ENCODE peak calls at places on chromosomes 5 and 9, in six cellular contexts. Z is HCT116, J is K562, F is HepG2, O is SK-N-SH, K is Panc1. C is an unnamed sample.

GRCh38 chr9:5886114-5886939 is 4.4 kb upstream of the MLANA start:
- DNase-seq in K (peak; percentile 48), J (peak; percentile 73), Z (peak; percentile 48), F (peak; percentile 78), O (peak; percentile 81), C (peak; percentile 94)

GRCh38 chr5:12357596-12357995 is 453.4 kb upstream of the CTNND2 start:
- DNase-seq in K (no peak), F (no peak), J (no peak), Z (no peak), O (no peak), C (no peak)

GRCh38 chr9:130982636-130983282 is 26.2 kb upstream of the LAMC3 start:
- DNase-seq in K (no peak), Z (no peak), F (no peak), J (no peak), O (no peak), C (no peak)

GRCh38 chr9:20873240-20873860 is 158.1 kb downstream of the HACD4 start:
- DNase-seq in Z (no peak), K (no peak), O (no peak), F (no peak), J (no peak), C (no peak)

GRCh38 chr5:95241-95980 is 3.4 kb downstream of the PLEKHG4B start:
- DNase-seq in F (no peak), J (no peak), Z (no peak), O (no peak), K (no peak), C (no peak)

GRCh38 chr9:78664370-78664769 is 367.4 kb downstream of the PSAT1 start:
- DNase-seq in F (no peak), Z (no peak), J (no peak), O (no peak), K (no peak), C (no peak)

GRCh38 chr9:116494815-116495634 is 192.1 kb upstream of the TRIM32 start:
- DNase-seq in K (peak; percentile 13), O (no peak), Z (peak; percentile 35), F (peak; percentile 26), J (peak; percentile 51), C (peak; percentile 74)

GRCh38 chr9:125472926-125473701 is 211.5 kb downstream of the GAPVD1 start:
- DNase-seq in J (peak; percentile 62), F (peak; percentile 76), K (no peak), Z (no peak), O (peak; percentile 75), C (no peak)

GRCh38 chr5:147509041-147509709 is 693 bp downstream of the DPYSL3 start:
- DNase-seq in F (no peak), K (no peak), J (no peak), Z (no peak), O (peak; percentile 58), C (no peak)

GRCh38 chr5:172086312-172086975 is 80.0 kb upstream of the FBXW11 start:
- DNase-seq in J (no peak), F (no peak), Z (no peak), O (no peak), K (no peak), C (no peak)

GRCh38 chr5:98365126-98365525 is 408.3 kb upstream of the RGMB start:
- DNase-seq in J (no peak), F (no peak), Z (no peak), O (no peak), K (no peak), C (no peak)

GRCh38 chr5:132049559-132049958 is 10.9 kb upstream of the IL3 start:
- DNase-seq in J (no peak), O (no peak), K (no peak), F (no peak), Z (no peak), C (no peak)

GRCh38 chr5:108753331-108753730 is 5.6 kb downstream of the FER start:
- DNase-seq in O (no peak), Z (no peak), F (no peak), J (no peak), K (no peak), C (no peak)

GRCh38 chr5:127702913-127703575 is at the start of gene CCDC192:
- DNase-seq in Z (no peak), F (no peak), K (no peak), J (no peak), O (no peak), C (no peak)

DNA sequence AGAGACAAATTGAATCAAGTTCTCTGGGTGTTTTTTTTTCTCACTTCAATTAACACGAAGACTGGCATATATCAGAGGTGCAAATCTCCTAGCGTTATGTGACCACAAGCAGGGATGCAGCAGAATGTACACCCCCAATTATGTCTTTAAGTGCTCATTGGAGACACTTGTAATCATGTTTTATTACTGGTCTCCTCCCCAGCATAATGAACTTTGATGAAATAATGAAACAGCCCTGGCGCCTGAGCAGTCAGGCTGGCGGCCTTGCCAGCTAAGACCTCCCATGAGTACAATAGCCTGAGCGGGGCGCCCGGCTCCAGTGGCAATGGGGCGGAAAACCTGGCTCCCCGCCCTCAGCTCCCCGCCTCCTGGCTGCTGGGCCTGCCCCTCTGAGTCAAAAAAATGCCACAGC is 209.4 kb upstream of the MSX2 start:
- DNase-seq in F (no peak), O (no peak), J (no peak), Z (no peak), K (no peak), C (no peak)
- TF ChIP-seq SIN3A in F (no peak), O (no peak), J (no peak), Z (no peak), K (no peak), C (no peak)

GRCh38 chr9:134571326-134571871 is 70.2 kb upstream of the COL5A1 start:
- DNase-seq in K (no peak), J (no peak), O (no peak), F (no peak), Z (no peak), C (peak; percentile 28)

GRCh38 chr9:134571946-134572914 is 69.4 kb upstream of the COL5A1 start:
- DNase-seq in Z (no peak), K (no peak), O (no peak), J (no peak), F (no peak), C (no peak)

GRCh38 chr9:134575103-134575816 is 66.3 kb upstream of the COL5A1 start:
- DNase-seq in O (no peak), F (no peak), J (no peak), K (no peak), Z (no peak), C (peak; percentile 44)

GRCh38 chr9:134570726-134571325 is 70.8 kb upstream of the COL5A1 start:
- DNase-seq in O (no peak), J (no peak), F (no peak), Z (no peak), K (no peak), C (peak; percentile 1)

DNA sequence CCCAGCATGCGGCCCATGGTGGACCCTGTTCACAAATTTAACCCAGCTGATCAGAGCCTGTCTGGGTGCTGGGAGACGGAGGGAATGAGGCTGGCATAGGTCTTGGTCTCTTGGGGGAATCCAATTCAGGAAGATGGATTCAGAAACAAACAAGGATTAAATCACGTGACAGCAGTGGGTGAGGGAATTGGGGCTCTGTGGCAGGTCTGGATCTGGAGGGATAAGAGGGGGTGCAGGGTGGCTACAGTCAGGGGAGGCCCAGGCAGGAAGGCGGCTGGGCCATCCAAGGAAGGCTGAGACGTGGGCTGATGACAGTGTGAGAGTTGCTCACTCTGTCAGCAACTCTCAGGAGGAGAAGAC is 65.8 kb upstream of the COL5A1 start:
- DNase-seq in J (no peak), F (no peak), Z (no peak), O (no peak), K (no peak), C (no peak)
- TF ChIP-seq SIN3A in J (no peak), F (no peak), Z (no peak), O (no peak), K (no peak), C (no peak)

DNA sequence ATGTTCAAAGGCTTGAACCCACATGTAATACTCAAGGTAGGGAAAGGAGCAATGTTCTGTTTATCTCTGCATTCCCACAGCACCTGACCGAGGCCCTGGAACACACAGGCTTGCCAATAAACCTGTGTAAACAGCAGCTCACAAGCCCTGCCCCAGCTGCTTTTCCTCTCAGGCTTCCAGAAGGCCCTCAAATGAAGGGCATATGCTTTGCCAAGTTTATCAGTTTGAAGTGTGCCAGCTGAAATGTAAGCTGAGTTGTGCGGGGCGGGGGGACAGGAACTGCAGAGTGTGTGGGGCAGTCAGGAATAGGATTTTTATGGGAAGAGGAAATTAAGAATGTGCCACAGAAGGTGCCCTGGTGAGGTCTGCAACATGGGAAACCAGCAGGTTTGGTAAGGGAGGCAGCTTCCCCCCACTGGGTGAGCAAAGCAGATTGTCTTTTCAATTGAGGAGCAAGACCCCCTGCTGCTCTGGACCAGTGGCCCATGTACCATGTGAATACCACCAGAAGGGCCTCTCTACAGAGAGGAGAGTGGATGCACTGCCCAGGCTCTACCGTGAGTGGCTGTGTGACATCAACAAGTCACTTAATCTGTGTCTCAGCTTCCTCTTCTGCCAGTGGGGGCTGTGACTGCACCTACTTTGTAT is 194.8 kb downstream of the SPOCK1 start:
- DNase-seq in F (no peak), Z (no peak), J (no peak), K (no peak), O (no peak), C (no peak)
- TF ChIP-seq SIN3A in F (no peak), Z (no peak), J (no peak), K (no peak), O (no peak), C (no peak)

GRCh38 chr5:73603998-73604397 is 22.0 kb upstream of the ARHGEF28 start:
- DNase-seq in O (no peak), J (no peak), K (no peak), F (no peak), Z (no peak), C (no peak)

GRCh38 chr5:73607228-73607627 is 18.8 kb upstream of the ARHGEF28 start:
- DNase-seq in F (no peak), K (no peak), O (no peak), Z (no peak), J (no peak), C (no peak)

GRCh38 chr5:73606206-73606753 is 19.7 kb upstream of the ARHGEF28 start:
- DNase-seq in J (no peak), K (no peak), F (no peak), Z (no peak), O (no peak), C (no peak)

GRCh38 chr5:73605223-73606087 is 20.5 kb upstream of the ARHGEF28 start:
- DNase-seq in K (no peak), J (no peak), F (peak; percentile 76), O (no peak), Z (no peak), C (no peak)
- TF ChIP-seq SIN3A in K (no peak), J (no peak), F (no peak), O (no peak), Z (no peak), C (no peak)

C was measured in H1.